ENCODE peak calls at places on chromosome 15, in nine cellular contexts. K is tibial nerve, I is A549, H is fibroblast of pulmonary artery, D is AG10803, E is cardiac muscle cell, F is HFF-Myc, O is prostate gland, A is heart left ventricle. R is an unnamed sample.

GRCh38 chr15:98614681-98615080 is 33.7 kb upstream of the IGF1R start:
- DNase-seq in K (no peak), F (no peak), A (no peak), I (no peak), E (no peak), D (no peak), O (peak), H (no peak), R (no peak)

GRCh38 chr15:61041886-61042285 is 187.2 kb downstream of the RORA start:
- DNase-seq in A (no peak), K (no peak), O (no peak), D (no peak), I (no peak), E (no peak), H (no peak), F (no peak), R (no peak)

GRCh38 chr15:39468341-39468740 is 112.5 kb upstream of the THBS1 start:
- DNase-seq in H (no peak), F (no peak), E (no peak), I (no peak), D (no peak), K (no peak), O (no peak), A (no peak), R (no peak)

GRCh38 chr15:52783191-52783829 is 6.8 kb downstream of the ONECUT1 start:
- DNase-seq in A (no peak), D (no peak), E (peak), O (no peak), F (no peak), H (peak), I (no peak), K (no peak), R (no peak)

GRCh38 chr15:101641894-101642293 is 10.3 kb downstream of the TM2D3 start:
- DNase-seq in H (peak), F (no peak), E (peak), A (no peak), I (no peak), O (no peak), K (no peak), D (peak), R (no peak)

GRCh38 chr15:101637038-101637437 is 15.1 kb downstream of the TM2D3 start:
- DNase-seq in H (no peak), A (no peak), F (no peak), K (no peak), O (no peak), D (no peak), E (no peak), I (no peak), R (no peak)

GRCh38 chr15:91148243-91148642 is 48.2 kb downstream of the SV2B start:
- DNase-seq in A (no peak), I (no peak), K (no peak), O (no peak), H (no peak), F (no peak), E (no peak), D (no peak), R (no peak)

GRCh38 chr15:79047676-79048439 is 42.7 kb downstream of the RASGRF1 start:
- DNase-seq in D (no peak), E (no peak), A (no peak), O (no peak), K (no peak), I (no peak), F (no peak), H (no peak), R (no peak)

GRCh38 chr15:80483656-80484055 is 79.5 kb downstream of the ARNT2 start:
- DNase-seq in O (no peak), K (no peak), E (peak), I (no peak), F (no peak), A (peak), H (no peak), D (no peak), R (no peak)

GRCh38 chr15:28915935-28916334 is 30.2 kb downstream of the APBA2 start:
- DNase-seq in A (no peak), K (no peak), E (no peak), O (no peak), H (no peak), D (no peak), F (no peak), I (no peak), R (no peak)

GRCh38 chr15:28917791-28918140 is 32.0 kb downstream of the APBA2 start:
- DNase-seq in I (no peak), E (no peak), O (no peak), A (no peak), K (no peak), D (no peak), H (no peak), F (no peak), R (no peak)

GRCh38 chr15:28919201-28919627 is 33.4 kb downstream of the APBA2 start:
- DNase-seq in E (no peak), I (peak), O (no peak), F (no peak), A (no peak), H (no peak), K (no peak), D (no peak), R (no peak)

GRCh38 chr15:28919679-28920655 is 34.2 kb downstream of the APBA2 start:
- DNase-seq in I (no peak), E (no peak), K (no peak), O (no peak), D (no peak), F (no peak), A (no peak), H (no peak), R (no peak)

DNA sequence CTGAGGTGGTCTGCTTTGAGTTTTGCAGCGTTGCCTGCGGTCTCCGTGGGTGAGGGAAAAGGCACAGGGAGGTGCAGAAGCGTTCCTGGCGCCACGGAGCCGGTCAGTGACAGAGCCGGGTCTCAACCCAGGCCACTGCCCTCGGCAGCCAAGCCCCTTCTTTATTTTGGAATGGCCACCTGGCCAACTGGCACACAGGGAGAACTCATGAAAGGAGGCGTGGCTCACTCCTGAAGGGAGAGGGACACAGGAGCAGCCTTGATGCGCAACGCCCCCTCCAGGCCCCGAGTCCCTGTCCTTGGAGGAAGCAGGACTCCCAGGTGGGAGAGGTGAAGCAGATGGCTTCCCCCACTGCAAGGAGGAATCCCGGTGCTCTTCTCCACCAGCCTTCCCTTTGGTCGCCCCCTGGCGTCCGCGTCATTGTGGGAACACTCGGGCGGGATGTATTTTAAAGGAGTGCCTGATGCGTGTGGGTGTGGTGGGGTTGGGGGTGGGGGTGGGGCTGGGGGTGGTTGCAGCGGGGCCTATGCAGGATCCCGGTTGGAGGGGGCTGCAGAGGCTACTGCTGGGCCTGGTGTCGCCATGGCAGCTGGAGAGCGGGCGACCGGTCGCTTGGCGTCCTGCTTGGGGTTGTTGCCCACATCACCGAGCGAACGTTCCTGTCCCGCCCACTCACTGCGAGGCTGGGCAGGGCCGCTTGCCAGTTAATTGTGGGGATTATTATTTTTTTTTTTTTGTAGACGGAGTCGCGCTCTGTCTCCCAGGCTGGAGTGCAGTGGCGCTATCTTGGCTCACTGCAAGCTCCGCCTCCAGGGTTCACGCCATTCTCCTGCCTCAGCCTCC is 32.6 kb downstream of the APBA2 start:
- DNase-seq in H (peak), F (no peak), E (peak), K (no peak), A (no peak), I (peak), D (no peak), O (no peak), R (no peak)
- TF ChIP-seq CTCF in H (peak), F (no peak), E (peak), K (no peak), A (no peak), I (peak), D (no peak), O (no peak), R (no peak)

DNA sequence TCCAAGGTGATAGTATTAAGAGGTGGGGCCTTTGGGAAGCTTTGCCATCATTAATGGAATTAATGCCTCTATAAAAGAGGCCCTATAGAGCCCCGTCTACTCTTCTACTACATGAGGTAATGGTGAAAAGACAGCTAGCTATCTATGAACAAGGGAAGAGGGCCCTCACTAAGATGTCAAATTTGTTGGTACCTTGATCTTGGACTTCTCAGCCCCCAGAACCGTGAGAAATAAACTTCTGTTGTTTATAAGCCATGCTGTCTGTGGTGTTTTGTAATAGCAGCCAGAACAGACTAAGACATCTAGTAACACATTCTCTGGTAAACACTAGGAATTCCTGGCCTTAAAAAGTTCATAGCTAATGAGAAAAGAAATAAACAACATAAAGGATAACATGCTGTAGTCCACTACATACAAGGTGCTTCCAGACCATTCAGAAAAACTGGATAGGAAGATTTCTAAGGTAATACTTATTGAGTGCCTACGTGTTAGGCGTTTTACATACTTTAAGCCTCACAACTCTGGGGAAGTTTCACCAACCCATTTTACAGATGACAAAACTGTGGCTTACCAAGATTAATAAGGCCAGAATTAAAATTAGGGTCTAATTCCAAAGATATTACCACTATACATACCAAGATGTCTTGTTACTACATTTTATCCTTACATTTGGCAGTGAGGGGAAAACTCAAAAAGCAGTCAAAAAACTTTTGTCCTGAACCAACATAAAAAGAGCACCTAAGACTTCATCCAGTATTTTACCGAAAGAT is 3.2 kb downstream of the UBE3A start:
- DNase-seq in E (peak), I (no peak), F (no peak), O (no peak), A (no peak), K (no peak), H (no peak), D (peak), R (no peak)
- H3K4me3 ChIP-seq in E (no peak), I (no peak), F (no peak), O (no peak), A (no peak), K (no peak), H (no peak), D (no peak), R (no peak)

GRCh38 chr15:83644453-83644852 is 9.5 kb upstream of the ADAMTSL3 start:
- DNase-seq in K (no peak), I (no peak), H (no peak), F (no peak), O (no peak), A (no peak), E (no peak), D (no peak), R (no peak)
- TF ChIP-seq CTCF in K (no peak), I (no peak), H (no peak), F (no peak), O (no peak), A (no peak), E (no peak), D (no peak), R (no peak)

DNA sequence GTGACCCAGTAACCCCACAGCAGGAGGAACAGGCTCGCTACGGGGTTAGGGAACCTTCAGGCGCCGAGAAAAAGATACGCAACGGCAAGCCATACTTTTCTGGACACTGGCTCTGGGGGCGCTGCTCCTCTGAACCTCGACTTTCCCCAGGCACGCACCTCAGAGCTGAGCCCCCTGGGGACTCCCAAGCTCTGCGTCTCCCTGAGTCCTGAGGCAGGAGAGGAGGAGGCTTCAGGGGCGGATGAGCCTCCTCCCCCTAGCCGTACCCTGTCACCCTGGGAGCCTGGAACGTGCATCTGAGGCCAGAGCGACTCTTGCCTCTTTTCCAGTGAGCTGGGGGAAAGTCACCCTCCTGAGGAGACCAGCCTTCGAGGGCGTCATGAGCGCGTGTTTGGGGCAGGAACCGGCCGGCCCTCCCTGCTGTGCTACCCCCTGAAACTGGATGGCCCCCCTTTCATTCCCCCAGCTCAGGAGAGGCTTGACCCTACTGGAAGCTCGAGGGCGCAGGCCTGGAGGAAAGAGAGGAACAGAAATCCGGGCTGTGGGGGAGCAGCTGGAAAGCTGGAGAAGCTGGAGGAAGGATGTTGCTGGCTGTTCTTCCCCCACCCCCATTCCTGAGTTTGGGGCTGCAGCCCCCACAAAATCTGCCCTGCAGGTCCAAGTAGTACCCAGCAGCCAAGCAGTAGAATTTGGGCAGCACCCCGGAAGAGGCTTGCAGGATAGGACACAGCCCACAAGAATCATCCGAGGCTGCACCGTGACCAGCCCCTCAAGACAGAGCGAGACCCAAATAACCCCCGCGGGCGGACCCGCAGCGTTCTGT is 25.1 kb upstream of the POLG start:
- DNase-seq in K (no peak), I (no peak), H (no peak), O (no peak), E (no peak), A (no peak), F (no peak), D (no peak), R (no peak)
- H3K4me3 ChIP-seq in K (peak), I (peak), H (no peak), O (no peak), E (no peak), A (no peak), F (no peak), D (no peak), R (no peak)

GRCh38 chr15:92595506-92596337 is 59.9 kb downstream of the FAM174B start:
- DNase-seq in D (no peak), F (no peak), A (no peak), I (no peak), E (no peak), H (no peak), K (peak), O (no peak), R (no peak)
- TF ChIP-seq CTCF in D (no peak), F (no peak), A (no peak), I (no peak), E (no peak), H (no peak), K (no peak), O (no peak), R (no peak)

DNA sequence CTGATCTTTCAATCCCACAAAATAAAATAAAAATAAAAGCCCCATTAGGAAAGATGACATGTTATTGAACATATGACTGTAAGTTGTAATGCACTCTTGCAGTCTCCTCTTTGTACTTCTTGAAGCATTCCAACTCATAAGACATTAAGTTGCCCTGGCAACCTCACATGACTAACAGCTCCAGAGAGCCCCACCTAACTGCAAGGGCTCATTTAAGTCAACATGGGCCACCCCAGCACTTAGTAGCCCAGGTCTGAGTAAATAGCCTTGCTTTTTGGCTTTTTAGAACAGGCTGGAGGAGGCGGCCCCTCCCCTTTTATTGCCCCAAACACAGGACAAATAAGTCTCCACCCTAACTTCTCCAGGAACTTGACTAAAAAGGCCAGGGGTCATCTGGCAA is 135.1 kb downstream of the TMCO5A start:
- DNase-seq in O (no peak), H (peak), D (peak), K (peak), E (peak), I (peak), A (peak), F (peak), R (no peak)
- H3K4me3 ChIP-seq in O (no peak), H (peak), D (peak), K (no peak), E (no peak), I (peak), A (no peak), F (no peak), R (no peak)

GRCh38 chr15:96324192-96324895 is 6.2 kb upstream of the NR2F2 start:
- DNase-seq in O (no peak), D (no peak), K (peak), H (peak), A (no peak), E (no peak), F (no peak), I (no peak), R (no peak)

GRCh38 chr15:96323250-96324162 is 7.0 kb upstream of the NR2F2 start:
- DNase-seq in I (no peak), A (no peak), K (no peak), O (no peak), H (no peak), D (no peak), E (no peak), F (no peak), R (no peak)

GRCh38 chr15:96320703-96321421 is 9.6 kb upstream of the NR2F2 start:
- DNase-seq in O (no peak), A (no peak), E (no peak), K (no peak), H (no peak), I (no peak), F (no peak), D (no peak), R (no peak)

GRCh38 chr15:96322401-96323249 is 7.9 kb upstream of the NR2F2 start:
- DNase-seq in H (peak), O (no peak), I (no peak), F (no peak), K (peak), A (peak), E (no peak), D (no peak), R (no peak)

GRCh38 chr15:96321422-96322391 is 8.8 kb upstream of the NR2F2 start:
- DNase-seq in A (peak), D (no peak), K (peak), F (no peak), O (peak), I (no peak), E (peak), H (peak), R (no peak)
- TF ChIP-seq CTCF in A (no peak), D (peak), K (peak), F (no peak), O (peak), I (no peak), E (peak), H (no peak), R (no peak)

GRCh38 chr15:40474581-40474980 is 3.8 kb downstream of the CHST14 start:
- DNase-seq in D (no peak), K (no peak), E (no peak), O (no peak), I (no peak), H (no peak), A (no peak), F (no peak), R (no peak)

GRCh38 chr15:40470423-40471104 is at the start of gene CHST14:
- DNase-seq in K (peak), D (peak), O (peak), E (peak), F (no peak), A (peak), I (peak), H (peak), R (no peak)

GRCh38 chr15:40471105-40471777 is 457 bp downstream of the CHST14 start:
- DNase-seq in D (peak), F (no peak), H (no peak), A (peak), I (no peak), E (peak), O (no peak), K (peak), R (no peak)

GRCh38 chr15:40471778-40472130 is 970 bp downstream of the CHST14 start:
- DNase-seq in K (no peak), H (no peak), O (peak), D (peak), E (peak), A (no peak), F (no peak), I (no peak), R (peak)

GRCh38 chr15:40472171-40472727 is 1.5 kb downstream of the CHST14 start:
- DNase-seq in K (no peak), I (no peak), O (no peak), F (no peak), H (no peak), E (no peak), A (no peak), D (no peak), R (no peak)
- H3K4me3 ChIP-seq in K (peak), I (peak), O (peak), F (peak), H (peak), E (no peak), A (peak), D (peak), R (peak)

R was measured in LNCaP clone FGC.